ENCODE peak calls at places on chromosomes 3 and 15, in five cellular contexts. D is left ventricle myocardium superior; I is AG20443; Z is stimulated activated CD8-positive, alpha-beta memory T cell treated with anti-CD3 and anti-CD28 coated beads, Interleukin-12 subunit alpha, Interleukin-12 subunit beta, amount 100 ng/mL, for 1 hour; T is pons. O is an unnamed sample.

GRCh38 chr3:191961036-191961435 is 500.1 kb downstream of the PYDC2 start:
- DNase-seq in Z (no peak), I (no peak), D (no peak), T (no peak), O (no peak)

GRCh38 chr3:194930439-194931204 is 244.9 kb downstream of the FAM43A start:
- DNase-seq in D (peak), I (peak), Z (no peak), T (peak), O (peak)

GRCh38 chr15:65211157-65211982 is at the start of gene CILP:
- DNase-seq in D (peak), Z (no peak), I (peak), T (no peak), O (peak)

GRCh38 chr3:51961607-51962569 is 5.4 kb downstream of the PCBP4 start:
- DNase-seq in I (no peak), T (no peak), Z (no peak), D (peak), O (no peak)

GRCh38 chr3:194632211-194632982 is 822 bp downstream of the TMEM44 start:
- DNase-seq in D (peak), T (no peak), I (peak), Z (no peak), O (peak)

GRCh38 chr15:42582569-42583235 is 7.3 kb downstream of the STARD9 start:
- DNase-seq in T (peak), Z (no peak), D (no peak), I (no peak), O (no peak)

GRCh38 chr15:39183177-39183881 is 397.6 kb upstream of the THBS1 start:
- DNase-seq in T (no peak), Z (no peak), I (no peak), D (no peak), O (no peak)

GRCh38 chr3:101849714-101850326 is 506 bp downstream of the NFKBIZ start:
- DNase-seq in I (peak), T (peak), Z (peak), D (peak), O (no peak)

GRCh38 chr3:49780080-49780967 is 6.0 kb downstream of the IP6K1 start:
- DNase-seq in Z (no peak), D (no peak), I (no peak), T (peak), O (no peak)

GRCh38 chr3:134147411-134147810 is 103.2 kb downstream of the RYK start:
- DNase-seq in I (no peak), T (no peak), Z (no peak), D (no peak), O (no peak)

GRCh38 chr3:134229038-134229437 is 21.6 kb downstream of the RYK start:
- DNase-seq in D (no peak), Z (no peak), I (no peak), T (no peak), O (no peak)

GRCh38 chr3:141085331-141086047 is 34.3 kb downstream of the SPSB4 start:
- DNase-seq in T (no peak), D (no peak), Z (no peak), I (no peak), O (no peak)

GRCh38 chr15:87849181-87849580 is 407.4 kb downstream of the NTRK3 start:
- DNase-seq in I (no peak), D (no peak), T (no peak), Z (no peak), O (no peak)

GRCh38 chr3:64445318-64446300 is 220.3 kb upstream of the PRICKLE2 start:
- DNase-seq in I (peak), Z (no peak), D (peak), T (no peak), O (peak)

GRCh38 chr15:48086582-48086981 is 34.2 kb upstream of the SLC24A5 start:
- DNase-seq in T (no peak), I (peak), Z (no peak), D (no peak), O (no peak)

GRCh38 chr15:69593981-69594966 is 141.7 kb downstream of the RPLP1 start:
- DNase-seq in D (peak), T (peak), Z (no peak), I (peak), O (peak)

GRCh38 chr15:65377976-65378366 is at the start of gene IGDCC3:
- DNase-seq in T (no peak), Z (no peak), I (peak), D (no peak), O (no peak)

GRCh38 chr15:88814393-88814792 is 11.2 kb downstream of the ACAN start:
- DNase-seq in D (no peak), T (no peak), I (no peak), Z (no peak), O (no peak)

GRCh38 chr3:135093121-135093520 is 298.1 kb downstream of the EPHB1 start:
- DNase-seq in T (no peak), Z (no peak), I (no peak), D (no peak), O (no peak)

GRCh38 chr15:90063733-90064247 is 38.5 kb downstream of the IDH2 start:
- DNase-seq in I (no peak), T (peak), Z (no peak), D (no peak), O (no peak)

GRCh38 chr15:26805470-26805869 is 32.6 kb upstream of the GABRB3 start:
- DNase-seq in I (no peak), T (no peak), Z (no peak), D (no peak), O (no peak)

GRCh38 chr3:49313902-49314676 is 25.8 kb downstream of the USP4 start:
- DNase-seq in Z (no peak), D (no peak), I (no peak), T (no peak), O (no peak)

GRCh38 chr15:62549345-62549970 is 384.4 kb upstream of the C2CD4B start:
- DNase-seq in I (no peak), T (peak), Z (no peak), D (no peak), O (no peak)